ENCODE peak calls at places on chromosomes 5 and 9, in seven cellular contexts. G, E, Z, A, J, C and T are unnamed samples.

GRCh38 chr9:88979791-88980190 is 11.5 kb upstream of the S1PR3 start:
- DNase-seq in G (no peak), E (no peak), Z (no peak), A (no peak), J (no peak), C (no peak), T (no peak)

GRCh38 chr5:66021585-66021984 is 95.2 kb downstream of the ERBIN start:
- DNase-seq in G (no peak), E (no peak), Z (no peak), A (no peak), J (no peak), C (peak; percentile 66), T (no peak)

GRCh38 chr5:66959668-66960067 is 236.9 kb downstream of the CD180 start:
- DNase-seq in G (no peak), E (no peak), Z (peak; percentile 34), A (no peak), J (no peak), C (peak; percentile 29), T (no peak)

GRCh38 chr5:170297589-170298462 is at the start of gene LCP2:
- DNase-seq in G (peak; percentile 70), E (peak; percentile 79), Z (no peak), A (no peak), J (no peak), C (no peak), T (peak; percentile 63)

GRCh38 chr5:124755565-124755964 is 9.1 kb upstream of the ZNF608 start:
- DNase-seq in G (no peak), E (peak; percentile 92), Z (peak; percentile 41), A (peak; percentile 41), J (peak; percentile 75), C (no peak), T (no peak)

GRCh38 chr9:131180454-131180853 is 55.1 kb downstream of the NUP214 start:
- DNase-seq in G (no peak), E (no peak), Z (peak; percentile 97), A (no peak), J (no peak), C (no peak), T (no peak)

GRCh38 chr5:109965634-109966033 is 275.9 kb downstream of the MAN2A1 start:
- DNase-seq in G (no peak), E (no peak), Z (no peak), A (no peak), J (no peak), C (no peak), T (no peak)

GRCh38 chr5:121668635-121669034 is 183.0 kb upstream of the FTMT start:
- DNase-seq in G (no peak), E (no peak), Z (peak; percentile 62), A (no peak), J (no peak), C (peak; percentile 87), T (no peak)

GRCh38 chr9:119375892-119376291 is 6.7 kb upstream of the BRINP1 start:
- DNase-seq in G (peak; percentile 41), E (no peak), Z (peak; percentile 38), A (no peak), J (peak; percentile 28), C (peak; percentile 34), T (no peak)